ENCODE peak calls at places on chromosomes 1 and 21, in four cellular contexts. B is fibroblast of pulmonary artery, T is thoracic aorta, S is uterus. G is an unnamed sample.

GRCh38 chr1:234562336-234562735 is 47.6 kb downstream of the IRF2BP2 start:
- DNase-seq in B (no peak), T (no peak), S (peak), G (no peak)

GRCh38 chr1:54570161-54570560 is 22.1 kb downstream of the ACOT11 start:
- DNase-seq in T (no peak), S (no peak), B (no peak), G (no peak)

GRCh38 chr1:184152944-184153343 is 101.4 kb downstream of the TSEN15 start:
- DNase-seq in T (no peak), B (no peak), S (no peak), G (no peak)

GRCh38 chr1:109792056-109792831 is 28.5 kb upstream of the EPS8L3 start:
- DNase-seq in B (peak), T (no peak), S (peak), G (peak)

GRCh38 chr1:22922640-22923039 is 50.0 kb downstream of the LACTBL1 start:
- DNase-seq in S (no peak), T (no peak), B (peak), G (peak)

GRCh38 chr1:55816456-55816794 is 601.3 kb upstream of the USP24 start:
- DNase-seq in S (no peak), T (no peak), B (peak), G (no peak)

GRCh38 chr1:21607549-21608529 is 61.3 kb downstream of the RAP1GAP start:
- DNase-seq in B (peak), S (peak), T (peak), G (peak)

GRCh38 chr1:61226791-61227567 is 144.6 kb downstream of the NFIA start:
- DNase-seq in B (no peak), S (no peak), T (no peak), G (no peak)

GRCh38 chr1:164991763-164992162 is 364.8 kb downstream of the LMX1A start:
- DNase-seq in S (no peak), T (no peak), B (no peak), G (no peak)

GRCh38 chr1:185343306-185343705 is 26.3 kb upstream of the IVNS1ABP start:
- DNase-seq in S (no peak), T (no peak), B (no peak), G (no peak)

GRCh38 chr1:152878042-152878441 is at the start of gene SMCP:
- DNase-seq in T (no peak), B (no peak), S (no peak), G (no peak)
- TF ChIP-seq CTCF in T (no peak), B (peak), S (no peak), G (peak)

DNA sequence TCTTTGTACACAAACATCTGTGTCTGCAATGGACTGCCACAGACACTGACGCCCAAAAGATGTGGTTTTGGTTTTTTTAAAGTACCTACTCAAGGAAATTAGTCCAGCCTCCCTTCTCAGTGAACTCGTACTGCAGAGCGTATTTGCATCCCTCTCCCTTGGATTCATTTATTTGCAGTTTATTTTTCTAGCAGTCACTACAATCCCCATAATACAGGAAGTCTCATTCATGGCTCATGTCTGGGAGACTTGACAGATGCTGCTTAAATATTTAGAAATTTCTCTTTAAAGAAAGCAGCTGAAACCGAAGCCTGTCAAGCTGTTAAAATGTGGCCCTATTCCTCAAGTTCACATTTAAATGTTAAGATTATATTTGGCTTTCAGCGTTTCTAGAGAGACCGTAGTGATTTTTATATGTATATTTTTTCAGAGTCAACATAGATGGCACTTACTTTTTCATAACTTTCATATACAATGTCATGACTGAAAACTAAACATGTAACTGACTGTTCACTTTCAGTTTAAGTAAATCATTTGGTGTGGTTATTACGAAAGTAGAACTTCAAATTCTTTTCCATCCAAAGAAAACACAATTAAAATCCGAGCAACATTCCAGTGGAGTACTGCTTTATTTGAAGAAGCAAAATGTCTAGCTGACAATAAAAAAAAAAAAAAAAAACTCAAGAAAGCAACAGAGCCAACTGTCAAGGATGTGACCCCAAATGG is 38.0 kb downstream of the MIS18A start:
- DNase-seq in B (no peak), S (no peak), T (no peak), G (no peak)
- TF ChIP-seq CTCF in B (no peak), S (no peak), T (no peak), G (no peak)

DNA sequence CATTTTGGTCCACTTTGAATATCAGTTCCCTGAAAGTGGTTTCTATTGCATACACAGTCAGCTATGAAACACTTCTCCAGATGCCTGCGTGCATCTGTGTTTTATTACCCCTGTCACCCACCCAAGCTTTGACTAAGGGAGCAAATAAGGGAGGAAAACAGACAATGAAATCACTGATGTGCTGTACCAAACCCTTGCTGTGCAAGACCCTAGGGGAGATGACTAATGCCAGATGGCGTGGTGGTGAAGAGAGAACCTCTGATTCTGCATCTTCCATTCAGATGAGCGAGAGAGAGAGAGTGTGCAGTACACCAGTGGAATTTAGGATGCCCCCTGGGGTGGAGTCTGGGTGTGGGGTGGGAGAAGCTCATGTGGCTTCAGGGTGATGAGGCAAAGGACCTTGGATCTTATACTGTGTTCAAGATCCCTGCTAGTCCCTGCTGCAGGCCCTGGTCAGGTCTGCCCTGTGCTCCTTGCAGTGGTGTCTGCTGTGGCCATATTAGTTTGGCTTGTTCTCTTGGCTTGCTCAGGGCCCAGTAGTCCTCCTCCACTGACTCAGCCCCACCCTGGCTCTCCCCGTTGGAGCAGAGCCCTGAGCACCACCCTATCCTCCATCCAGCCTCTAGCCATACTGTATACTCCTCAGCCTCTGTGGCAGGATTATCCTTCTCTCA is 18.5 kb downstream of the CLCA1 start:
- DNase-seq in T (no peak), B (peak), S (peak), G (peak)
- TF ChIP-seq CTCF in T (no peak), B (no peak), S (no peak), G (no peak)

DNA sequence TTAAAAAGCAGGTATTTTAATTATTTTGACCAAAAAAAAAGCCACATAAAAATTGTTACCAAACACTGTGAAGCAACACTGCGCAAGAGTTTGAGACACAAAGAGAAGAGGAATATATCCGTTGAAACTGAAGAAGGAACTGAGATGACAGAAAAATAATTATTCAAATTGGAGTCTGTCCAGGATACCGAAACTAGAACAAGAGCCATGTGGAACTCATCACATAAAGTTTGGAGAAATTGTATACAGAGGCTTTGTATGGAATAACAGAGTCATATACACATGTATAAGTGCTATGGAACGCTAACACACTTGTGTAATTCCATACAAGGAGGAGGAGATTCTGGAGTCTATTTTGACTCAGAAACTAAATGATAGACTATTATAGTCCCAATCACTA is 675.1 kb upstream of the ADGRL2 start:
- DNase-seq in T (no peak), S (no peak), B (no peak), G (peak)
- TF ChIP-seq CTCF in T (no peak), S (no peak), B (no peak), G (no peak)

DNA sequence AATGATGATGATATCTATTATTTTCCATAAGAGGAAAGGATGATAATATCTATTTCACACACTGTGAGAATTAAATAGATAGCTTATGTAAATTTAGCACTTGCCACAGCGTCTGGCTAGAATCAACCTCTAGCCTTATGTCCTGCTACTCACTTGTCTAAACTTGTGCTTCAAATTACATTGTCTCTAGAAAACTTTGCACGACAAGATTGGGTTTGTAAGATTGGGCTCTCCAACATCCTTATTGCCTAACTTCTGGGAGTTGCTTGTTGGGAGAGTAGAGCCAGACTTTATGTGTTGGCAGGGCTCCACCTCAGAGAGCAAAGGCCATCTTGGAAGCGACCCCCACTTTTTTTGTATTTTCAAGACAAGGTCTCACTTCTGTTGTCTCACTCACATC is 50.0 kb upstream of the POGK start:
- DNase-seq in S (no peak), B (no peak), T (no peak), G (no peak)
- TF ChIP-seq CTCF in S (no peak), B (no peak), T (no peak), G (no peak)

DNA sequence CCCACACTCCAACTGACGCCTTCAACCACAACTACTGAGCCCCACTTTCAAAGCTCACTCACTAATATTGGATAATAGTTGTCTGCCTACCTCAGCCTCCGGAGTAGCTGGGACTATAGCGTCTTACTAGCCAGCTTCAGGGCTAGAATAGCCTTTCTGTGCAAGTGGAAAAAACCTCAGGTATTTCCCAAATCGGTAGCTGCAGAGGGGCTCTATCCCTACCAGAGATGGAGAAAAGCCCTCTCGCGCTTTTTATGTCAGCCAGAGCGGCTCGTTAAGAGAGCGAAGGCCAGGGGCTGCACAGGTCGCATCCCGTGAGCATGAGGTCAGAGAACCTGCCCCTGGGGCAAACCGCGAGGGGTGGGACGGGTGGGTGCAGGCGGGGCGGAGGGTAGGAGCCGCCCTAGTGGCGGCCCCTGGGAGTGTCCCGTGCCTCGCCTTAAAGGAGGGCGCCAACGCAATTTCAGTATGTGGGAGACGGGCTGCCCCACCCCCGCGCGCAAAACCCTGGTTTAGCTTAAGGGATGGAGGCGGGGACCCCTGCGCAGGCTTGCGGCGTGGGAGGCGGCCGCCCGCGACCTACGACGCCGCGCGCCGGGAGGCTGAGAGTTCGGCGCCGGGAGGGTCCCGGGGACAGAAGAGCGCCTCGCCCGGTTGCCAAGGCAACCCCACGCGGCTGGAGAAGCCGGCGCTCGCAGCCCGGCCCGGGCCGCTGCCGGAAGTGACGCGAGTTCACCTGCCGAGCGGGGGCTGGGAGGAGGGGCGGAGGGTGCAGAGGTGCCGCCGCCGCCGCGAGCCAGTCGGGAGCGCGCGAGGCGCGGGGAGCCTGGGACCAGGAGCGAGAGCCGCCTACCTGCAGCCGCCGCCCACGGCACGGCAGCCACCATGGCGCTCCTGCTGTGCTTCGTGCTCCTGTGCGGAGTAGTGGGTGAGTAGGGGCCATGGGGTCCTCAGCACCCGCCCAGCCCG is at the start of gene CXADR:
- DNase-seq in S (peak), T (no peak), B (peak), G (no peak)
- TF ChIP-seq CTCF in S (peak), T (peak), B (peak), G (peak)

GRCh38 chr1:16043950-16044349 is 368 bp downstream of the CLCNKB start:
- DNase-seq in S (no peak), T (no peak), B (no peak), G (no peak)
- TF ChIP-seq CTCF in S (no peak), T (no peak), B (no peak), G (no peak)